ENCODE peak calls at places on chromosomes 13 and 19, in six cellular contexts. W, F, C, R, D and N are unnamed samples.
A peak's percentile ranks its signal among the peaks of the same experiment; 100 is the strongest.

GRCh38 chr19:10655457-10656312 is 1.5 kb downstream of the ILF3 start:
- DNase-seq in D (no peak), W (peak; percentile 28), R (peak; percentile 45), F (peak; percentile 60), C (no peak), N (no peak)

GRCh38 chr19:53102701-53103140 is 501 bp downstream of the ZNF160 start:
- DNase-seq in F (peak; percentile 46), W (peak; percentile 61), R (peak; percentile 65), D (peak; percentile 12), C (peak; percentile 27), N (peak; percentile 10)

GRCh38 chr13:73672492-73672891 is 461.7 kb downstream of the KLF12 start:
- DNase-seq in W (no peak), F (no peak), D (no peak), R (peak; percentile 29), C (no peak), N (no peak)

GRCh38 chr19:40365613-40366401 is 17.3 kb downstream of the PLD3 start:
- DNase-seq in C (no peak), D (peak; percentile 8), R (peak; percentile 93), W (peak; percentile 89), F (peak; percentile 50), N (no peak)

GRCh38 chr13:98541211-98541610 is 35.7 kb downstream of the STK24 start:
- DNase-seq in C (no peak), F (no peak), W (no peak), D (no peak), R (no peak), N (no peak)

GRCh38 chr13:87147076-87147475 is 524.1 kb upstream of the SLITRK5 start:
- DNase-seq in C (no peak), R (no peak), D (no peak), F (no peak), W (no peak), N (no peak)

GRCh38 chr13:33228645-33229445 is 56.7 kb downstream of the STARD13 start:
- DNase-seq in F (no peak), W (peak; percentile 56), R (peak; percentile 53), C (peak; percentile 38), D (no peak), N (no peak)

GRCh38 chr19:19751846-19752245 is 18.9 kb upstream of the ZNF14 start:
- DNase-seq in R (no peak), D (no peak), F (no peak), C (no peak), W (no peak), N (no peak)

GRCh38 chr19:43311706-43312105 is 41.8 kb upstream of the CD177 start:
- DNase-seq in W (no peak), R (no peak), F (no peak), D (no peak), C (no peak), N (no peak)

GRCh38 chr19:15641901-15642491 is 1.3 kb downstream of the CYP4F3 start:
- DNase-seq in C (no peak), R (no peak), D (no peak), F (no peak), W (no peak), N (no peak)

GRCh38 chr13:113815151-113816058 is 48.5 kb downstream of the GAS6 start:
- DNase-seq in W (no peak), D (no peak), C (peak; percentile 26), F (peak; percentile 20), R (no peak), N (no peak)

GRCh38 chr19:902093-902370 is 8.7 kb downstream of the RNU6-9 start:
- DNase-seq in F (no peak), D (no peak), R (no peak), W (no peak), C (no peak), N (no peak)

GRCh38 chr13:43128504-43128929 is 105.1 kb downstream of the DNAJC15 start:
- DNase-seq in W (no peak), C (no peak), F (no peak), D (no peak), R (no peak), N (no peak)

GRCh38 chr13:76049397-76049746 is 413.2 kb downstream of the LMO7 start:
- DNase-seq in W (no peak), D (no peak), C (no peak), R (no peak), F (no peak), N (no peak)

GRCh38 chr13:96816874-96817273 is 177.4 kb downstream of the OXGR1 start:
- DNase-seq in C (no peak), F (no peak), D (no peak), R (no peak), W (no peak), N (no peak)

GRCh38 chr13:42836930-42837329 is 55.5 kb downstream of the FAM216B start:
- DNase-seq in D (no peak), F (no peak), W (peak; percentile 40), C (no peak), R (peak; percentile 67), N (no peak)

GRCh38 chr19:31504221-31504620 is 155.0 kb upstream of the TSHZ3 start:
- DNase-seq in C (no peak), W (no peak), F (no peak), D (no peak), R (no peak), N (no peak)

GRCh38 chr19:37803250-37803854 is 24.0 kb upstream of the ZNF573 start:
- DNase-seq in C (no peak), R (no peak), D (no peak), F (no peak), W (no peak), N (no peak)
- H3K9me3 ChIP-seq in C (peaks cover 45% of the 10 kb centered on the region), R (peaks cover 8% of the 10 kb centered on the region), D (peaks cover 31% of the 10 kb centered on the region), F (peaks cover 4% of the 10 kb centered on the region), W (no peaks in the 10 kb centered on the region), N (peaks cover 17% of the 10 kb centered on the region)

DNA sequence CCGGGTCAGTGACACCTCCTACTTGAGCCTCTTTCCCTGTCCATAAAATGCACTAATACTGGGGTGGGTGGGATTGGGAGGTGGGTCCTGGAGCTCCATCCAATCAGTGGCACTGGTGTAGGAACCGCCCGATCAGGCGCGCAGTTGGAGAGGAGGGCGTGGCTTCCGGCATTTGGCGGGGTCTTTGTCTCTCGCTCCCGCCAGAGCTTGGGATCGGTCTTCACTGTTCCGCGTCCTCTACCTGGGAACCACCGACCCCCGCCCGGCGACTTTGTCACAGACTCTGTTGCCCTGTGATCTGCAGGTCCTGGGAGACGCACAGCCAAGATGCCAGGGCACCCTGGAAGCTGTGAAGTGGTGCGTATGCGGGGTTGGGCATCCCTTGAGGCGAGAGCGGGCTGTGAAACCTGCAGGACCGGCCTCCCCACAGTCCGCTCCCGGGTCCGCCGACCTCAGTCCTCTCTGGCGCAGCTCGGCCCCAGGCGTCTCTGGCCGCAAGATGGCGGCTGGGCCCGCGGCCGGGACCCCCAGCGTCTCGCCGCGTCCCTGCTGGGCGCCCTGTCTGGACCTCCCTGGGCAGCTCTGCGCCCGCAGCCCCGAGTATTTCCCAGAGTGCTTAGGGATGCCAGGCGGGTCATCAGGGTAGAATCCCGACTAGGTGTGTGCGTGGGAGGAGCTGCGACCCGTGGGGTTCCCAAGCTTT is 41.6 kb upstream of the ZNF730 start:
- DNase-seq in R (peak; percentile 87), C (no peak), F (peak; percentile 20), D (no peak), W (peak; percentile 85), N (no peak)
- H3K9me3 ChIP-seq in R (no peaks in the 10 kb centered on the region), C (no peaks in the 10 kb centered on the region), F (no peaks in the 10 kb centered on the region), D (no peaks in the 10 kb centered on the region), W (no peaks in the 10 kb centered on the region), N (no peaks in the 10 kb centered on the region)

DNA sequence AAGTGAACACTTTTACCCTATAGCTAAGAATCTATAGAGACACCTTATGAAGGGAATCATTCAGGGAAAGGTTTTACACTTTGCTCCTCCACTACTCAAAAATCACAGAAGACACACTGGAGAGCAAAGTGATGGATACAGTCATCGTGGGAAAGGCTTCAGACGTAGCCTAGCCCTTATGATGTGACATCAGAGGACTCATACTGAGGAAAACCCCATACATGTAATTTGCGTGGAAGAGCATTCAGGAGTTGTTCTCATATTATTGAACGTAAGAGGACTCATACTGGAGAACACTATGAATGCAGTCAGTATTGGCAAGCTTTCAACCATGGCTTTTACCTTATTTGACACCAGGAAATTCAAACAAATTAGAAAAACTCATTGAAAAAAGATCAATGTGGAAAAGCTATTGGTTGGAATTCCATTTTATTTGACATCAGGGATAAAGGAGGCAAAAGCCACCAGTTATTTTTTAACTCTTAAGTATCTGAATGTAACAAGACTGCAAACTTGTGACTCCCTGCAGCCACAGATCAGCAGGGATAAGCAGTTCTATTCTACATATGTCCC is 16.1 kb upstream of the ZNF274 start:
- DNase-seq in C (no peak), R (no peak), W (no peak), F (no peak), D (no peak), N (no peak)
- H3K9me3 ChIP-seq in C (peaks cover 47% of the 10 kb centered on the region), R (peaks cover 11% of the 10 kb centered on the region), W (no peaks in the 10 kb centered on the region), F (peaks cover 11% of the 10 kb centered on the region), D (peaks cover 25% of the 10 kb centered on the region), N (peaks cover 12% of the 10 kb centered on the region)

DNA sequence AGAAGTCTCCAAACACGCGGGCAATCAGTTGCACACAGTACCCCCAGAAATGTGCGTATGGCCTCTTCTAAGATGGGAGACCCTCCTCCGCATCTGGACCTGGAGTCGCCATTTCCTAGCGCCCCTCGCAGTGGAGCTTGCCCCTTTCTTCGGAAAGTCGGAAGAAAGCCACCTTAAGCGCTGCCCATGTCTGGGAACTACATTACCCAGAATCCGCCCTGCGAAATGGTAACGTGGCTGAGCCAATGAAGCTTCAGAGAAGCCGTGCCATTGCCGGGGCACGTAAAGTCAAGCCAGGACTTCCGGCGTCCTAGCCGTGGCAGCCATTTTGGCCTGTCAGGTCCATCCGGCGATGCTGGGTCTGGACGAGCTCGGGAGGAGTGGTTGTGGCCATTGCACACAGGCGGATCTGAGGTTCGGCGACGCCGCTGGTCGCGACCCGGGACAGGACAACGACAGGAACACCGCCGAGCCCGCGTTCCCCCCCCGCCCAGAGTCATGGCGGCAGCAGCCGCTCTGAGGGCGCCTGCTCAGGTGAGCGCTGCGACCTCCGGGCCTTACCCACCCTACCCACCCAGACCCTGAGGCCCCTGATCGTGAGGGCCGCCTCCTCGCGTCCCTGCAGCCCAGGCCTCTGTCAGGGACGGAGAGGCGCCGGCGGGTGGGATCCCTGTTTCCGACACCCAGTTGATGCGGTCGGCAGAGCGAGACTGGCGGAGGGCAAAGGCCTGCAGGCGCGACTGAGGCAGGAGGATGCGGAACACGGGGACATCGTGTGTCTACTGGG is at the start of gene ZNF586:
- DNase-seq in W (peak; percentile 96), F (peak; percentile 87), D (peak; percentile 77), C (peak; percentile 85), R (peak; percentile 94), N (peak; percentile 72)
- H3K9me3 ChIP-seq in W (no peaks in the 10 kb centered on the region), F (no peaks in the 10 kb centered on the region), D (peaks cover 5% of the 10 kb centered on the region), C (peaks cover 4% of the 10 kb centered on the region), R (no peaks in the 10 kb centered on the region), N (peaks cover 17% of the 10 kb centered on the region)